ENCODE peak calls at places on chromosome 16, in four cellular contexts. P is IMR-90, I is testis, R is AG09309. O is an unnamed sample.

GRCh38 chr16:50248845-50249244 is 17.5 kb upstream of the ADCY7 start:
- DNase-seq in R (no peak), I (no peak), P (no peak), O (no peak)

GRCh38 chr16:23182675-23183485 is at the start of gene SCNN1G:
- DNase-seq in P (no peak), R (no peak), I (no peak), O (no peak)

GRCh38 chr16:14302031-14302398 is 230.9 kb downstream of the MRTFB start:
- DNase-seq in P (peak), R (no peak), I (peak), O (peak)

GRCh38 chr16:20614201-20615141 is 38.3 kb upstream of the ACSM2B start:
- DNase-seq in I (no peak), R (no peak), P (no peak), O (no peak)

GRCh38 chr16:69064164-69064563 is 41.3 kb upstream of the HAS3 start:
- DNase-seq in I (no peak), P (peak), R (no peak), O (peak)

GRCh38 chr16:23408242-23409201 is 44.5 kb downstream of the COG7 start:
- DNase-seq in P (peak), R (peak), I (no peak), O (peak)

GRCh38 chr16:86808863-86809444 is 230.6 kb downstream of the FOXL1 start:
- DNase-seq in I (no peak), R (no peak), P (no peak), O (no peak)

GRCh38 chr16:84950906-84951305 is 60.4 kb downstream of the ZDHHC7 start:
- DNase-seq in P (no peak), R (no peak), I (no peak), O (no peak)

GRCh38 chr16:14371778-14372431 is 258.2 kb downstream of the PARN start:
- DNase-seq in P (no peak), I (no peak), R (no peak), O (no peak)

GRCh38 chr16:69773255-69773947 is 11.3 kb downstream of the WWP2 start:
- DNase-seq in P (no peak), R (no peak), I (no peak), O (no peak)

GRCh38 chr16:72807287-72807686 is 240.6 kb downstream of the ZFHX3 start:
- DNase-seq in P (no peak), R (no peak), I (no peak), O (no peak)

GRCh38 chr16:51388516-51388951 is 237.5 kb upstream of the SALL1 start:
- DNase-seq in R (no peak), P (no peak), I (no peak), O (no peak)

GRCh38 chr16:8998114-8998513 is 34.4 kb upstream of the USP7 start:
- DNase-seq in R (peak), I (no peak), P (peak), O (peak)

GRCh38 chr16:80208015-80208414 is 332.8 kb upstream of the DYNLRB2 start:
- DNase-seq in R (no peak), P (no peak), I (no peak), O (peak)

GRCh38 chr16:85564277-85565051 is 48.7 kb upstream of the GSE1 start:
- DNase-seq in P (no peak), I (no peak), R (no peak), O (no peak)

GRCh38 chr16:24088011-24088410 is 168.1 kb upstream of the CACNG3 start:
- DNase-seq in I (no peak), P (no peak), R (no peak), O (no peak)

GRCh38 chr16:87317766-87318121 is 552 bp upstream of the C16orf95 start:
- DNase-seq in P (peak), I (peak), R (no peak), O (peak)

GRCh38 chr16:2919511-2920255 is 8.0 kb downstream of the FLYWCH1 start:
- DNase-seq in I (peak), P (peak), R (peak), O (peak)

GRCh38 chr16:8908779-8909468 is 26.8 kb downstream of the LITAFD start:
- DNase-seq in R (no peak), P (no peak), I (no peak), O (peak)

GRCh38 chr16:77675464-77676324 is 46.6 kb upstream of the NUDT7 start:
- DNase-seq in R (peak), I (peak), P (peak), O (peak)
- H3K4me3 ChIP-seq in R (no peak), I (no peak), P (no peak), O (no peak)

DNA sequence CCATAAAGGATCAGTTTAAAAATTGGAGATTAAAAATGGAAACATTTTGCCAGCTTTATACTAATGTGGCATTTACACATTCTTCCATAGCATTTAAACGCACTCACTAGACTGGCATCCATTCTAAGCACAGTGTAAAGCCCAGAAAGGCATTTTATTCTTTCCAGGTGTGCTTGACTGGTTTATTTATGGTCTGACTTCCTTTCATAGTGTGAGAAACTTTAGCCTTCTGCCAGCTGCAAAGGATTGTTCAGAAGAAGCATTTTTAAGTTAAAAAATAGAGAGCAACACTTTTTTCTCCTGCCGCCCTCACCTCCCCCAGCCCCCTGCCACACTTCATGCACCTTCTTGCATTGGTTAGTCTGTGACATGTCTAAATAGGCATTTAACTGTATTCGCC is 271.6 kb upstream of the PSMD7 start:
- DNase-seq in R (no peak), I (no peak), P (no peak), O (no peak)
- TF ChIP-seq CTCF in R (no peak), I (no peak), P (no peak), O (no peak)

DNA sequence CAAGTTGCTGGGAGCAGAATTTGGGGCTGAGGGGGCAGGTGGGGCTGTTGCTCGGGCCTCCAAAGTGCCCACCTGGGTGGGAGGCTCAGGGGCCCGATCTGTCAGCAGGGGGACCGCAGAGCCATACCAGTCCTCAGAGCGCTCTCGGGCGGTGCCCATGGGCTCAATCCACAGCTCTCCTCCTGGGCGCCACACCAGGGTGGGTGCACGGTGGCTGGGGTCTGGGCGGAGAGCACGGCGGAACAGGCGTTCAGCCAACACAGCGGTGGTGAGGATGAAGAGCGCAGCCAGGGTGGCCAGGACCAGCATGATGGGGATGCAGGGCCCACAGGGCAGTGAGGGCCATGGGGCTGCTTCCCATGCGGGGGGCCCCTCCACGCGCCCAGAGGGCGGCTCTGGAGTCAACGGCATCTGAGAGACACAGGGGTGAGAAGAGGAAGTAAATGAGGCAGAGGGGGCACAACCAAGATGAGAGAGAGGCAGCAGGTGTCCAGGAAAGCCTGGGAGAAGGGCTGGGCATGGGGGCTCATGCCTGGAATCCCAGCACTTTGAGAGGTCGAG is 1.2 kb downstream of the C16orf54 start:
- DNase-seq in I (no peak), P (no peak), R (no peak), O (no peak)
- H3K4me3 ChIP-seq in I (no peak), P (no peak), R (no peak), O (no peak)

GRCh38 chr16:10647264-10647720 is 47.4 kb downstream of the TEKT5 start:
- DNase-seq in I (no peak), P (no peak), R (no peak), O (no peak)

GRCh38 chr16:10644092-10644491 is 50.6 kb downstream of the TEKT5 start:
- DNase-seq in R (no peak), P (no peak), I (no peak), O (no peak)

GRCh38 chr16:10646228-10646580 is 48.5 kb downstream of the TEKT5 start:
- DNase-seq in P (no peak), R (no peak), I (no peak), O (no peak)

GRCh38 chr16:10647721-10648296 is 46.9 kb downstream of the TEKT5 start:
- DNase-seq in R (no peak), P (no peak), I (no peak), O (no peak)

GRCh38 chr16:10646581-10647263 is 48.0 kb downstream of the TEKT5 start:
- DNase-seq in R (no peak), I (no peak), P (no peak), O (no peak)
- TF ChIP-seq CTCF in R (no peak), I (no peak), P (no peak), O (no peak)

GRCh38 chr16:29714396-29714795 is 31.4 kb downstream of the C16orf54 start:
- DNase-seq in I (no peak), P (no peak), R (no peak), O (no peak)
- H3K4me3 ChIP-seq in I (no peak), P (no peak), R (no peak), O (no peak)

GRCh38 chr16:53098526-53099317 is 43.9 kb downstream of the CHD9 start:
- DNase-seq in R (no peak), P (peak), I (peak), O (peak)
- TF ChIP-seq CTCF in R (no peak), P (no peak), I (no peak), O (no peak)

GRCh38 chr16:83859265-83859664 is 39.6 kb upstream of the MLYCD start:
- DNase-seq in R (no peak), I (no peak), P (no peak), O (no peak)
- H3K4me3 ChIP-seq in R (no peak), I (no peak), P (no peak), O (no peak)

DNA sequence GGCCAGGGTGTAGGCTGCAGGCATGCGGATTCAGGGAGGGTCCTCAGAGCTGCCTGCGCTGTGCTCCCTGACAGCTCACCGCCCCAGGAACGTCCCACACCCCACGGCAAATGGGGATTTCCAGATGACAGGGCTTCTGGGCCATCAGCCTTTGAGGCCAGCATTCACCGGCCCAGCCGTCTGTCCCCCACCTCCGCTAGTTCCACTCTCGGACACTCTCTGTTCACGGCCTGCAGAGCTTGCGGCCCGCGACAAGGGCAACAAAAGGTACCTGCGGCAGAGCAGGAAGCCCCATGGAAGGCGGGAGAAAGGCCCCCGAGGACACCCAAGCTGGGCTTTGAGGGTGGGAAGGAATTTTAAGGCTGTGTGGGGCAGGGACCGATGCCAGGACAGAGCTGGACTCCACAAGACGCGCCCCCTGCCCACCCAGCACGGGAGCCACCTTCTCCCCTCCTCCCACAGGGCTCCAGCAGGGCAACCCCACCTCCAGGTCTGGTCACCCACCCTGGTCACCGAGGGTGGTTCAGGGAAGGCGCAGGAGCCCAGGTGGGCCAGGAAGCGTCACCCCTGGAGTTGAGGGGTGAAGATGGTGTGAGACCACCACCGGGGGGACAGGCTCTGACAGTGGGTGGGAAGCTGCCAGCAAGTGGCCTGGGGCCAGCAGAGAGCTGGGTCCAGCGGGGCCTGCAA is 5.6 kb upstream of the CYBA start:
- DNase-seq in R (no peak), P (no peak), I (no peak), O (no peak)
- TF ChIP-seq CTCF in R (no peak), P (no peak), I (no peak), O (no peak)

DNA sequence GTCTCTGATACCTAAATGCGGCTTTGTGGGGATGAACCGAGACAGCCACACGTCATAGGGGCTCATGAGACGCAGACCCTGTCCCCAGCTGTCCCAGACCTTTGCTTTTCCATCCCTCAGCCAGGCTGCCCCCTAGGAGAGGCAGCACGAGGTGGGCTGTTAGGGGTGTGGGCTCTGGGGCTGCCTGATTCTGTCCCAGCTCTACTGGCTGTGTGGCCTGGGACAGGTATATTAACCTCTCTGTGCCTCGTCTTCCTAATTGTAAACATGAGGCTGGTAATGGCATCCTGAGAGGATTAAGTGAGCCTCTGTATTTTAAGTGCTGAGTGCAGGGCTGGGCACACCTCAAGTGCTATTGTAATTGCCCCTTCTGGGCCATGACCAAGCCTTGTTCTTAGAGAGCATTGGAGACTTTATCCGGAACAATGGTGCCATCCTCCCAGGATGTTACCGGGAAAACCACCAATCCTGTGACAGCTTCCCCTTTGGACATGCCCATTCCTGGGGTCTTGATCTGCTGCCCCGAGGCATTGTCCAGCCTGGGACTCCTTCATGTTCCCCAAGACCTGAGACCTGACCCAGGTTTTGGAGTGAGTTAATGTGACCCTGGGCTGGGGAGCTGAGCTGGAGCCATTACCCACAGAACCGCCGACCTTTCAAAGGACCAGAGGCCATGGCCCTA is 5.1 kb downstream of the ADGRG1 start:
- DNase-seq in R (no peak), I (no peak), P (no peak), O (no peak)
- H3K4me3 ChIP-seq in R (no peak), I (no peak), P (no peak), O (no peak)

GRCh38 chr16:63527404-63527803 is 1491.2 kb upstream of the CDH8 start:
- DNase-seq in R (no peak), I (no peak), P (no peak), O (no peak)

GRCh38 chr16:63530974-63531373 is 1494.7 kb upstream of the CDH8 start:
- DNase-seq in P (no peak), R (no peak), I (no peak), O (no peak)

DNA sequence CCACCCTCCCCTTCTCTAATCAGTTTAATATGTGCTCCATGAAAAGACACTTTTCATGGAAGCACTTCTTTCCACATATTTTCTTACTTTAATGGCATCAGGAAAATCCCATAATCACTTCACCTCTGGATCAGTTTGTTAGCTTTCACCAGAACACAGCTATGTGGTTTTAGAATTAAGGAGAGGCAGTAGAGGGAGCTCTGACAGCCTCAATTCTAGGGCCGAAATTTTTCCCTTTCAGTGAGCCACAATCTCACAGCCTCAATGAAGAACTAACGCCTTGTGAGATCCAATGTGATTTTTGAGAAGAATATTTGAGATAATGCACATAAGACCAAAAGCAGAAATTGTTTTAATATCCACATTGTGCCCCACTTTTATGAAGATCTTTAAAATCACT is 1494.0 kb upstream of the CDH8 start:
- DNase-seq in I (no peak), P (no peak), R (no peak), O (no peak)
- TF ChIP-seq CTCF in I (no peak), P (no peak), R (no peak), O (no peak)